ENCODE peak calls at places on chromosome 10, in seven cellular contexts. K is H7, D is adipocyte, Z is B cell, U is sigmoid colon, A is NCI-H1694 treated with DMSO at 0.1 percent for 48 hours, G is HEK293T. F is an unnamed sample.

GRCh38 chr10:54363390-54363789 is 437.6 kb downstream of the PCDH15 start:
- DNase-seq in K (no peak), D (no peak), Z (no peak), U (no peak), A (no peak), G (no peak), F (no peak)

GRCh38 chr10:22230331-22230833 is 12.6 kb upstream of the EBLN1 start:
- DNase-seq in K (peak), D (peak), Z (peak), U (no peak), A (peak), G (peak), F (no peak)

GRCh38 chr10:118692911-118693310 is 61.9 kb downstream of the CACUL1 start:
- DNase-seq in K (no peak), D (peak), Z (no peak), U (no peak), A (no peak), G (no peak), F (no peak)

GRCh38 chr10:75904499-75905283 is 473.3 kb downstream of the LRMDA start:
- DNase-seq in K (no peak), D (no peak), Z (no peak), U (no peak), A (no peak), G (peak), F (peak)

GRCh38 chr10:89062861-89063260 is 72.3 kb downstream of the FAS start:
- DNase-seq in K (no peak), D (peak), Z (no peak), U (no peak), A (no peak), G (no peak), F (no peak)

GRCh38 chr10:46020344-46020656 is 10.1 kb downstream of the NCOA4 start:
- DNase-seq in K (no peak), D (no peak), Z (no peak), U (no peak), A (no peak), G (no peak), F (no peak)

GRCh38 chr10:94524146-94524545 is 21.4 kb upstream of the HELLS start:
- DNase-seq in K (no peak), D (no peak), Z (no peak), U (no peak), A (no peak), G (no peak), F (no peak)

GRCh38 chr10:103859161-103860141 is 4.1 kb upstream of the SH3PXD2A start:
- DNase-seq in K (peak), D (peak), Z (peak), U (peak), A (peak), G (peak), F (peak)

GRCh38 chr10:60806951-60807350 is 28.7 kb downstream of the CDK1 start:
- DNase-seq in K (no peak), D (no peak), Z (no peak), U (no peak), A (no peak), G (no peak), F (no peak)